ENCODE peak calls at places on chromosomes 5 and 9, in four cellular contexts. S is K562, B is SK-N-SH, G is GM12878. Y is an unnamed sample.

GRCh38 chr9:2787065-2787464 is 56.8 kb downstream of the PUM3 start:
- DNase-seq in S (no peak), B (no peak), G (no peak), Y (no peak)

GRCh38 chr5:43027054-43027785 is 12.9 kb downstream of the ANXA2R start:
- DNase-seq in S (no peak), B (no peak), G (no peak), Y (no peak)

GRCh38 chr9:101977614-101978210 is 239.3 kb upstream of the GRIN3A start:
- DNase-seq in S (peak), B (peak), G (no peak), Y (no peak)

GRCh38 chr5:60649288-60649917 is 50.6 kb downstream of the DEPDC1B start:
- DNase-seq in S (no peak), B (peak), G (peak), Y (no peak)

GRCh38 chr9:2036844-2037243 is 21.7 kb downstream of the SMARCA2 start:
- DNase-seq in S (no peak), B (no peak), G (no peak), Y (no peak)

GRCh38 chr5:8329773-8330172 is 460.8 kb downstream of the MTRR start:
- DNase-seq in S (no peak), B (no peak), G (no peak), Y (no peak)

GRCh38 chr9:122075135-122076030 is 17.7 kb downstream of the TTLL11 start:
- DNase-seq in S (no peak), B (no peak), G (no peak), Y (no peak)

GRCh38 chr9:12640021-12640587 is 53.1 kb upstream of the TYRP1 start:
- DNase-seq in S (no peak), B (peak), G (no peak), Y (no peak)

GRCh38 chr5:127335381-127335780 is 44.8 kb downstream of the MEGF10 start:
- DNase-seq in S (no peak), B (no peak), G (no peak), Y (no peak)

GRCh38 chr5:24110019-24110615 is 534.7 kb downstream of the CDH10 start:
- DNase-seq in S (no peak), B (peak), G (no peak), Y (no peak)

GRCh38 chr9:129597355-129598088 is 23.4 kb downstream of the C9orf50 start:
- DNase-seq in S (no peak), B (peak), G (no peak), Y (peak)

GRCh38 chr5:140664353-140665119 is at the start of gene WDR55:
- DNase-seq in S (peak), B (peak), G (peak), Y (peak)

GRCh38 chr9:127112683-127113539 is 9.5 kb downstream of the ANGPTL2 start:
- DNase-seq in S (no peak), B (no peak), G (no peak), Y (no peak)

GRCh38 chr5:127072861-127073846 is at the start of gene C5orf63:
- DNase-seq in S (peak), B (peak), G (peak), Y (peak)

GRCh38 chr9:104772707-104773106 is 8.8 kb downstream of the NIPSNAP3B start:
- DNase-seq in S (no peak), B (no peak), G (no peak), Y (no peak)

GRCh38 chr9:127987103-127987614 is 6.4 kb upstream of the EEIG1 start:
- DNase-seq in S (no peak), B (no peak), G (no peak), Y (no peak)

GRCh38 chr5:75828029-75828428 is 110.8 kb upstream of the POC5 start:
- DNase-seq in S (no peak), B (no peak), G (no peak), Y (no peak)

GRCh38 chr9:130117816-130118632 is 54.2 kb upstream of the NCS1 start:
- DNase-seq in S (no peak), B (no peak), G (no peak), Y (no peak)

GRCh38 chr5:74638776-74639537 is 1.6 kb downstream of the ENC1 start:
- DNase-seq in S (no peak), B (peak), G (peak), Y (no peak)

GRCh38 chr9:13816837-13817236 is 497.1 kb downstream of the NFIB start:
- DNase-seq in S (no peak), B (no peak), G (no peak), Y (no peak)

GRCh38 chr5:1975898-1976765 is 93.4 kb upstream of the IRX4 start:
- DNase-seq in S (no peak), B (no peak), G (no peak), Y (no peak)

GRCh38 chr9:347667-348292 is 133.1 kb downstream of the DOCK8 start:
- DNase-seq in S (peak), B (peak), G (no peak), Y (no peak)

GRCh38 chr5:132253008-132253441 is 4.5 kb upstream of the PDLIM4 start:
- DNase-seq in S (no peak), B (no peak), G (no peak), Y (no peak)

GRCh38 chr9:89295400-89295799 is 15.6 kb upstream of the CKS2 start:
- DNase-seq in S (no peak), B (no peak), G (no peak), Y (no peak)

GRCh38 chr9:128286435-128286834 is 10.4 kb downstream of the SWI5 start:
- DNase-seq in S (no peak), B (no peak), G (no peak), Y (no peak)

GRCh38 chr5:55218966-55219365 is 8.1 kb downstream of the MCIDAS start:
- DNase-seq in S (no peak), B (no peak), G (no peak), Y (peak)

GRCh38 chr5:62596691-62597090 is 18.1 kb downstream of the LRRC70 start:
- DNase-seq in S (no peak), B (no peak), G (no peak), Y (no peak)

GRCh38 chr5:83331842-83332241 is 139.7 kb upstream of the VCAN start:
- DNase-seq in S (no peak), B (peak), G (no peak), Y (no peak)

GRCh38 chr5:74185599-74185998 is 454.9 kb downstream of the ENC1 start:
- DNase-seq in S (no peak), B (peak), G (no peak), Y (no peak)

GRCh38 chr5:160548949-160549665 is 127.5 kb downstream of the PTTG1 start:
- DNase-seq in S (no peak), B (no peak), G (no peak), Y (no peak)
- TF ChIP-seq USF1 in S (no peak), B (no peak), G (no peak), Y (no peak)

DNA sequence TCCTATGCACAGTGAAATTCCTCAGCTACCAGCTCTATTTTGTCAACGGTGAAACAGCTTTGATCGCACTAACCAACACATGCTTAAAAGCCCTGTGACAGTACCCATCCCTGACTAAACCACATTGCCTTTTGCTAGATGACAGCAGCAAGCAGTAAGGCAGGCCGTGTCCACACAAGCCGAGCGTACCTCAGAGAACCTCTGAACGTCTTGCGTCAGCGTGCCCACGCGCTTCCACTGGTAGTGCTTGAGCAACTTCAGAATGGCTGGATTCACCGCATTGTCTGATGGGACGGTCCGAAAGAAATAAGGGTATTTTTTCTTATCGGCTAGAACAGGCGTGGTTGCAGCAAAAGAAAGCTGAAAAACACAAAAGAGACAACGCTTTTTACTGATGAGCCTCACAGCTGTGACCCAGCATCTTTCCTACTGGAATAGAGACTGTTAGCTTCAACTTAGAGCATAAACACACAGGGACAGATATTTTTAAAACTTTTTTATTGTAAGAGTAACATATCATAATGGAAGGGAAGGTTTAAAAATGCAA is 167.0 kb downstream of the GABBR2 start:
- DNase-seq in S (no peak), B (no peak), G (no peak), Y (no peak)
- TF ChIP-seq USF1 in S (no peak), B (no peak), G (no peak), Y (no peak)

GRCh38 chr5:26740182-26740581 is 298.2 kb downstream of the CDH9 start:
- DNase-seq in S (no peak), B (no peak), G (no peak), Y (no peak)

DNA sequence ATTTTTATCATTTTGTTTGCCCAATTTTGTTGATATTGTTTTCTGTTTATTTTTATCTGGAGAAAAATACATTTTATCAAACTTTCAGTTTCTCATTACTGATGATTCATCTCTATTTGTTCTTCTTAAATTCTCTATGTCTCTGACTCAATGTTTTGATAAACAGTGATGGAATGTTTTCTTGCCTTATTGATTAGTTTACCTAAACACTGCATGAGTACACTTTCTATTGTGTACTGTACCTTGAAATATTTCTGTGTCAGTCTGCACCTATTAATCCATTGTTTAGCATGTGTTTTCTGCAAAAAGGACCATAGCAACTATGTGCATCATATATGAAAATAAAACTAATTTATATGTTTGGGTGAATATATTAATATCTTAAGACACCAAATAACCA is 300.6 kb downstream of the CDH9 start:
- DNase-seq in S (no peak), B (no peak), G (no peak), Y (no peak)
- TF ChIP-seq USF1 in S (no peak), B (no peak), G (no peak), Y (no peak)

DNA sequence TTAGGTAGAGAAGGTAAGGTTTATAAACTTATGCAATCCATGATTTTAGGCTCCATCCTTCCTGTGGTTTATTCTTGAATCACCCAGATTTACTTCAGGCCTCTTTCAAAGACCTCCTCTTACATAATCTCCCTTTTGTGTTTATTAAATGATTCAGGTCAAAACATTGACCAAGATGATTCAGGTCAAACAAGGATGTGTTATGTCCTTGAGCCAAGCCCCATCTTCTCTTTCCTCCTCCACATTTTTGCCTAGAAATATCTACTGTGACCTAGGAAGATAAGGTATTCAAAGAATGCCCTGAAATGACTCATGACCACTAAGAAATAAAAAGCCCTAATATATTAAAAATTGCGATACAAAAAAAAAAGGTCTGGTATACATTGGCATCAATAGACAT is 31.8 kb upstream of the TLR4 start:
- DNase-seq in S (no peak), B (no peak), G (no peak), Y (no peak)
- TF ChIP-seq USF1 in S (no peak), B (no peak), G (no peak), Y (no peak)

GRCh38 chr5:94524841-94525697 is 93.3 kb downstream of the KIAA0825 start:
- DNase-seq in S (peak), B (peak), G (peak), Y (no peak)
- TF ChIP-seq USF1 in S (no peak), B (no peak), G (no peak), Y (no peak)

GRCh38 chr5:166013417-166013816 is 2278.0 kb upstream of the WWC1 start:
- DNase-seq in S (no peak), B (no peak), G (no peak), Y (no peak)
- TF ChIP-seq USF1 in S (no peak), B (no peak), G (no peak), Y (no peak)

DNA sequence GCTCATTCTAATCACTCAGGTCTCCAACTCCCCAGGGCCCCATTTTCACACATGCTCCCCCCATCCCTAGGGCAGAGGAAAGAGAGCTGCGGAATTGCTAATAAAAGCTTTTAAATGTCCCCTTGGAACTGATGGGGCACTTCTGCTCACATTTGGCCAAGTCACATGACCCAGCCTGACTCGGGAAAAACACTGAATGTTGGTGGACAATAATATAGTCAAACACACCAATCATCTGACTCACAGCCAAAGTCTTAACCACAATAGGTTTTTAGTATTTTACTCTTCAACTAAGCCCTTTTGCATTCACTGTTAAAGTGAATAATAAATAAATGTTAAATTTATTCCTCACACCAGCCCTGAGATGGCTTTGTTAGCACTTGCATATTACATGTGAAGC is 1.6 kb downstream of the FBLL1 start:
- DNase-seq in S (no peak), B (no peak), G (no peak), Y (no peak)
- TF ChIP-seq USF1 in S (no peak), B (peak), G (no peak), Y (no peak)

GRCh38 chr9:133783331-133783731 is 45.2 kb upstream of the SARDH start:
- DNase-seq in S (no peak), B (peak), G (no peak), Y (no peak)
- TF ChIP-seq USF1 in S (no peak), B (no peak), G (no peak), Y (no peak)

GRCh38 chr5:149940077-149940574 is 4.5 kb downstream of the PDE6A start:
- DNase-seq in S (no peak), B (no peak), G (no peak), Y (no peak)

GRCh38 chr5:149937610-149938009 is 7.0 kb downstream of the PDE6A start:
- DNase-seq in S (no peak), B (no peak), G (no peak), Y (no peak)

GRCh38 chr5:149939572-149939971 is 5.0 kb downstream of the PDE6A start:
- DNase-seq in S (no peak), B (no peak), G (no peak), Y (no peak)

GRCh38 chr5:149938272-149938671 is 6.3 kb downstream of the PDE6A start:
- DNase-seq in S (no peak), B (no peak), G (no peak), Y (no peak)

DNA sequence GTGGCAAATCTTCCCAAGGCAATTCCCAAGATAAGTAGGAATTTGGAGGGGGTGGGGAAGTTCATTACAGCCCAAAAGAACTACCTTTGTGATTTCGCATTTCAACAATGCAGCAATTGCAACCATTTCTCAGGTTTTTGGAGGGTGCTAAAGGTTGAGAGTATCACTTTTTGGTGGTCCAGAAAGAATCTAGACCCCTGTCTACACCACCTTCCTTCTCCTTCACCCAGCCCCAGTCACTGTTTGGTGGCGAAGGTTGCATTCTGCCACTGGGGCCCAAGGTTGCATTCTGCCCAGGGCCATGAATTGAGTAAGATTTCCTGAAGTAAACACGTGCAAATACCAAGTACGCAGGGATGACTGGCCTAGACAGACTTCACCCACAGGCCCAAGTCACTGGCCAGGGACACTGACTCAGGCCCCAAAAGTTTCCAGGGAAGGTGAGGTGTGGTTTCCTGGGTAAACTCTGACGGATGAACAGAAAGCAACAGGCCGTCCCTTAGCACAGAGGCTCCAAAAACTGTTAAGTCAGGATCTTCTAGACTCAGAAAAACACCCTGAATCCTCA is 5.7 kb downstream of the PDE6A start:
- DNase-seq in S (no peak), B (no peak), G (no peak), Y (no peak)
- TF ChIP-seq USF1 in S (no peak), B (no peak), G (no peak), Y (no peak)